ENCODE peak calls at places on chromosomes 11 and 22, in five cellular contexts. R is thoracic aorta; Y is cardiac muscle cell; X is effector memory CD4-positive, alpha-beta T cell; Q is gastrocnemius medialis. W is an unnamed sample. For H3K4me1 and H3K36me3, the result is how much of the 10 kb centered on the place peaks cover.

GRCh38 chr11:44522294-44522693 is 43.2 kb upstream of the CD82 start:
- DNase-seq in R (no peak), X (no peak), Q (no peak), Y (no peak), W (no peak)

GRCh38 chr11:61955031-61955415 is 4.9 kb downstream of the BEST1 start:
- DNase-seq in Y (peak), X (no peak), Q (peak), R (no peak), W (no peak)

GRCh38 chr11:73759520-73760065 is 1.3 kb downstream of the RAB6A start:
- DNase-seq in Q (no peak), X (no peak), R (no peak), Y (no peak), W (no peak)

GRCh38 chr11:82720267-82720666 is 13.4 kb downstream of the FAM181B start:
- DNase-seq in Q (no peak), Y (no peak), X (no peak), R (no peak), W (no peak)

GRCh38 chr11:9858822-9859221 is 194.9 kb downstream of the SWAP70 start:
- DNase-seq in Y (peak), R (no peak), X (no peak), Q (no peak), W (no peak)

GRCh38 chr22:34036936-34037335 is 116.7 kb upstream of the LARGE1 start:
- DNase-seq in Y (peak), X (no peak), Q (no peak), R (no peak), W (no peak)

GRCh38 chr22:38276161-38276560 is 3.4 kb upstream of the TMEM184B start:
- DNase-seq in Y (no peak), X (no peak), R (no peak), Q (no peak), W (no peak)

GRCh38 chr11:88194990-88195389 is 19.7 kb upstream of the RAB38 start:
- DNase-seq in R (no peak), X (no peak), Y (no peak), Q (no peak), W (no peak)

GRCh38 chr11:3001496-3001895 is 9.4 kb upstream of the NAP1L4 start:
- DNase-seq in X (no peak), Q (no peak), R (no peak), Y (no peak), W (no peak)

GRCh38 chr11:14340721-14341120 is 18.3 kb downstream of the RRAS2 start:
- DNase-seq in R (no peak), Y (no peak), X (no peak), Q (no peak), W (no peak)

GRCh38 chr11:134752964-134753804 is 341.1 kb upstream of the B3GAT1 start:
- DNase-seq in R (no peak), Q (no peak), X (no peak), Y (no peak), W (no peak)

GRCh38 chr11:78370406-78371172 is 47.0 kb downstream of the GAB2 start:
- DNase-seq in R (no peak), X (no peak), Y (no peak), Q (no peak), W (no peak)

GRCh38 chr11:104823638-104824037 is 74.6 kb downstream of the CASP12 start:
- DNase-seq in Q (no peak), X (no peak), R (no peak), Y (no peak), W (no peak)

GRCh38 chr11:31702966-31703365 is 108.2 kb downstream of the PAX6 start:
- DNase-seq in Q (no peak), X (no peak), R (no peak), Y (no peak), W (no peak)

GRCh38 chr22:46763051-46763705 is 728 bp downstream of the TBC1D22A start:
- DNase-seq in Q (no peak), X (peak), Y (no peak), R (no peak), W (peak)

GRCh38 chr11:62439785-62440602 is 21.2 kb downstream of the SCGB1A1 start:
- DNase-seq in R (peak), Y (no peak), Q (no peak), X (no peak), W (no peak)

GRCh38 chr22:21922370-21923162 is 30.1 kb downstream of the PPM1F start:
- DNase-seq in Y (no peak), X (no peak), R (no peak), Q (no peak), W (no peak)

GRCh38 chr11:88827018-88827676 is 238.6 kb downstream of the GRM5 start:
- DNase-seq in Y (no peak), Q (no peak), R (no peak), X (no peak), W (no peak)

GRCh38 chr11:116851631-116852030 is 14.2 kb upstream of the APOA1 start:
- DNase-seq in R (no peak), Y (no peak), X (peak), Q (no peak), W (peak)

GRCh38 chr11:19306570-19306969 is 65.8 kb upstream of the E2F8 start:
- DNase-seq in X (no peak), Q (no peak), R (no peak), Y (no peak), W (no peak)

GRCh38 chr22:44286673-44287072 is 26.1 kb downstream of the SHISAL1 start:
- DNase-seq in Y (no peak), R (no peak), Q (no peak), X (no peak), W (no peak)

GRCh38 chr11:32400196-32400595 is 35.1 kb downstream of the WT1 start:
- DNase-seq in Q (no peak), R (no peak), Y (no peak), X (no peak), W (no peak)

GRCh38 chr22:31123292-31123602 is 481 bp downstream of the INPP5J start:
- DNase-seq in Q (no peak), Y (no peak), X (no peak), R (no peak), W (no peak)

GRCh38 chr11:27933992-27934829 is 173.7 kb downstream of the KIF18A start:
- DNase-seq in R (no peak), Q (no peak), X (no peak), Y (no peak), W (no peak)

GRCh38 chr11:45301537-45302246 is 15.6 kb upstream of the SYT13 start:
- DNase-seq in Y (no peak), R (no peak), Q (no peak), X (no peak), W (no peak)

GRCh38 chr11:65189191-65189590 is 7.5 kb downstream of the CAPN1 start:
- DNase-seq in Q (no peak), X (no peak), R (no peak), Y (no peak), W (no peak)

DNA sequence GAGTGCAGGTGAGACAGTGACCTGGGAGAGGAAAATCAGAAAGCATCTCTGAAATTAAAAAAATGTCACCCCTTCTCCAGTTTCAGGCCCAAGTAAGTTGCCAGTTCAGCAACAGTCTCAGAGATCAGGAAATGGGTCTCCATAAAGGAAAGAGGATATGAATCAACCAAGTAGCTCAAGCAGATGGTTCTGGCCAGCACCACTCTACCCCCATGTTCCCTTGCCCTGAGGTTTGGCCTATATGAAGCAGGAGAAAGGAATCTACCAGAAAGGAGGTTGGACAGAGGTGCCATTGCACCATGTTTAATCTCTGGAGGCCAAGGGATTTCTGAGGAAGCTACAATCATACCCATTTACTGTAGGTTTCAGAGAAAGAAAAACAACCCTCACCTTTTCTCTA is 7.7 kb downstream of the FZD4 start:
- DNase-seq in Y (no peak), R (no peak), Q (no peak), X (no peak), W (no peak)
- H3K4me1 ChIP-seq in Y (under half), R (half or more), Q (half or more), X (under half), W (under half)

GRCh38 chr22:35421121-35421520 is 21.2 kb downstream of the MCM5 start:
- DNase-seq in X (no peak), Y (no peak), R (no peak), Q (no peak), W (no peak)
- H3K36me3 ChIP-seq in X (half or more), Y (under half), R (under half), Q (half or more), W (under half)

DNA sequence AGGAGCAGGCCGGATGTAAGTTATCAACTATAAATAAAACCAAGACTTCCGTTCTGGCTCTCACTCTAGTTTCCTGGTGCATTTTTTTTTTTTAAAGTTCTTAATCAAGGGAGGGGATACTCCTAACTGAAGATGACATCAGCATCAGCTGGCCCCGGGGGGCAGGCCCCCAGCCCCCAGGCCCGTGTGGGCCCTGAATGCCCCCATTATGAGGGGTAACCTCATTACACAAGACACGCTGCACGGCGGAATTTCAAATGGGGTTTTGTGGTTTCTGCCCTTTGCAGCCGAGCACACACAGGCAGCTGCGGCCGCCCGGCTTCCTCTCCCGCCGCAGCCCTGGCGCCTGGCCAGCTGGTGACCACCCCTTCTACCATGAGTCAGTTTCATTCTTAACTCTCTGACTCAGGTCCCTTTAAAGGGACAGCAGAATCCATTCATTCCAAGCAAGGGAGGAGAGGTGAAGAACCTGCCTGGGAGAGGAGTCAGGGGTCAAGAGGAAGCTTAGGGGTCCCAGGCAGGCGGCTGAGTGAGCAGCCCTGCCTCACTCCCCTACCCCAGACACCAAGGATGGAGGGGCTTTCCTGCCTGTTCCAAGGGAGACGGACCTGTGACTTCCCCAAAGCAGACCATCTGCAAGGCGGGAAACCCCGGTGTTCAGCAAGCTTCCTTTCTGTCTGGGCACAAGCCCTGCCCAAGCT is 3.4 kb downstream of the MYEOV start:
- DNase-seq in Q (peak), X (peak), Y (no peak), R (peak), W (peak)
- H3K4me3 ChIP-seq in Q (peak), X (peak), Y (no peak), R (peak), W (peak)

GRCh38 chr11:111719379-111719778 is 46.8 kb downstream of the PPP2R1B start:
- DNase-seq in R (no peak), Q (no peak), Y (no peak), X (no peak), W (no peak)

GRCh38 chr11:111720801-111721494 is 45.2 kb downstream of the PPP2R1B start:
- DNase-seq in R (no peak), Q (no peak), X (no peak), Y (peak), W (no peak)

GRCh38 chr11:111718436-111719325 is 47.5 kb downstream of the PPP2R1B start:
- DNase-seq in Y (no peak), X (no peak), R (no peak), Q (no peak), W (no peak)

GRCh38 chr11:111714522-111714921 is 51.7 kb downstream of the PPP2R1B start:
- DNase-seq in R (no peak), Y (no peak), X (no peak), Q (no peak), W (no peak)

GRCh38 chr11:111715142-111715816 is 50.9 kb downstream of the PPP2R1B start:
- DNase-seq in Q (no peak), X (no peak), R (no peak), Y (no peak), W (no peak)
- H3K4me1 ChIP-seq in Q (under half), X (under half), R (under half), Y (under half), W (under half)

DNA sequence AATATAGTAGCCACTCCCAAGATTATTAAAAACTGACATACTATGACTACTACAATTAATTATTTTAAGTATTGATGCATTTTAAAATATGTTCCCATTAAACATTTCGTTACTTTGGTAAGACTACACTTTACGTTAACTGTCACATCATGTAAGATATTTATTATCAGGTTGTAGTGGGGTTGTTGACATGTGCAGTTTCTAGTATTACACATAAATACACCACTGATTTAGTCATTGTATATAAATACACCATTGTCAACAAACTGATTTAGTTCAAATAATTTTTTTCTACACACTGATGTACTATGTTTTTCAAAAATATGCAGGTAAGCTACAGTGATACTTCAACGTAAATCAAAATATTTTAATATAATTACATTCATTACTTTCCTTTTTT is 11.5 kb downstream of the ST13 start:
- DNase-seq in Q (no peak), X (no peak), Y (no peak), R (no peak), W (no peak)
- H3K36me3 ChIP-seq in Q (half or more), X (half or more), Y (half or more), R (under half), W (half or more)

GRCh38 chr22:23787910-23788309 is 1.1 kb downstream of the SMARCB1 start:
- DNase-seq in Y (no peak), R (no peak), X (no peak), Q (no peak), W (no peak)

GRCh38 chr22:23790819-23791736 is 4.3 kb downstream of the SMARCB1 start:
- DNase-seq in Q (no peak), X (no peak), Y (no peak), R (no peak), W (no peak)

GRCh38 chr22:23787600-23787896 is 782 bp downstream of the SMARCB1 start:
- DNase-seq in Y (no peak), X (no peak), R (no peak), Q (no peak), W (no peak)

GRCh38 chr22:23789121-23789520 is 2.4 kb downstream of the SMARCB1 start:
- DNase-seq in Q (no peak), X (no peak), Y (no peak), R (no peak), W (no peak)

GRCh38 chr22:23789638-23790037 is 2.9 kb downstream of the SMARCB1 start:
- DNase-seq in R (no peak), Q (no peak), X (no peak), Y (peak), W (no peak)
- H3K4me3 ChIP-seq in R (no peak), Q (no peak), X (no peak), Y (no peak), W (no peak)

GRCh38 chr11:128493570-128493965 is 93.8 kb downstream of the ETS1 start:
- DNase-seq in Y (no peak), R (no peak), X (no peak), Q (no peak), W (no peak)
- H3K4me1 ChIP-seq in Y (half or more), R (half or more), X (half or more), Q (half or more), W (half or more)

W was measured in CD8-positive, alpha-beta memory T cell.